ENCODE peak calls at places on chromosome 17, in four cellular contexts. K, G, M and H are unnamed samples. For H3K4me1, the result is how much of the 10 kb centered on the place peaks cover.

GRCh38 chr17:81487487-81488275 is 24.9 kb downstream of the ACTG1 start:
- DNase-seq in K (peak), G (peak), M (peak), H (peak)

GRCh38 chr17:59695943-59696681 is 11.1 kb downstream of the PTRH2 start:
- DNase-seq in K (no peak), G (no peak), M (no peak), H (no peak)

GRCh38 chr17:11738151-11738550 is 139.9 kb downstream of the DNAH9 start:
- DNase-seq in K (no peak), G (no peak), M (no peak), H (no peak)

GRCh38 chr17:82351713-82352488 is 7.1 kb upstream of the TEX19 start:
- DNase-seq in K (peak), G (peak), M (peak), H (peak)

GRCh38 chr17:66737524-66737923 is 97.4 kb upstream of the CACNG5 start:
- DNase-seq in K (peak), G (no peak), M (peak), H (no peak)

GRCh38 chr17:72487731-72488325 is 367.0 kb downstream of the SOX9 start:
- DNase-seq in K (no peak), G (no peak), M (no peak), H (no peak)

GRCh38 chr17:17807440-17807839 is 29.3 kb downstream of the SREBF1 start:
- DNase-seq in K (no peak), G (no peak), M (no peak), H (no peak)

GRCh38 chr17:60392845-60393702 is 1.1 kb upstream of the USP32 start:
- DNase-seq in K (peak), G (peak), M (peak), H (peak)

GRCh38 chr17:46948544-46948943 is 25.6 kb downstream of the GOSR2 start:
- DNase-seq in K (no peak), G (no peak), M (no peak), H (no peak)

GRCh38 chr17:1224330-1224729 is 44.5 kb upstream of the ABR start:
- DNase-seq in K (no peak), G (no peak), M (no peak), H (peak)

GRCh38 chr17:48818361-48818841 is 1.4 kb upstream of the TTLL6 start:
- DNase-seq in K (peak), G (no peak), M (no peak), H (no peak)

GRCh38 chr17:28279411-28279810 is 39.6 kb upstream of the TMEM97 start:
- DNase-seq in K (no peak), G (no peak), M (no peak), H (no peak)

GRCh38 chr17:19327039-19327776 is 35.3 kb downstream of the B9D1 start:
- DNase-seq in K (no peak), G (no peak), M (no peak), H (no peak)

GRCh38 chr17:53039981-53040380 is 782.7 kb upstream of the KIF2B start:
- DNase-seq in K (no peak), G (no peak), M (no peak), H (no peak)

GRCh38 chr17:74216505-74216904 is 3.1 kb downstream of the TTYH2 start:
- DNase-seq in K (no peak), G (no peak), M (no peak), H (no peak)

GRCh38 chr17:62085511-62086408 is 20.7 kb upstream of the MED13 start:
- DNase-seq in K (no peak), G (peak), M (no peak), H (peak)

GRCh38 chr17:394718-395095 is 42.1 kb upstream of the RPH3AL start:
- DNase-seq in K (no peak), G (no peak), M (no peak), H (no peak)

GRCh38 chr17:83099570-83100181 is 20.3 kb downstream of the METRNL start:
- DNase-seq in K (peak), G (no peak), M (peak), H (no peak)

GRCh38 chr17:73991260-73991659 is 212.2 kb upstream of the RPL38 start:
- DNase-seq in K (no peak), G (no peak), M (no peak), H (no peak)

GRCh38 chr17:44854201-44854600 is 6.5 kb downstream of the HIGD1B start:
- DNase-seq in K (no peak), G (no peak), M (no peak), H (no peak)

GRCh38 chr17:83091257-83092141 is 12.1 kb downstream of the METRNL start:
- DNase-seq in K (no peak), G (peak), M (peak), H (peak)

DNA sequence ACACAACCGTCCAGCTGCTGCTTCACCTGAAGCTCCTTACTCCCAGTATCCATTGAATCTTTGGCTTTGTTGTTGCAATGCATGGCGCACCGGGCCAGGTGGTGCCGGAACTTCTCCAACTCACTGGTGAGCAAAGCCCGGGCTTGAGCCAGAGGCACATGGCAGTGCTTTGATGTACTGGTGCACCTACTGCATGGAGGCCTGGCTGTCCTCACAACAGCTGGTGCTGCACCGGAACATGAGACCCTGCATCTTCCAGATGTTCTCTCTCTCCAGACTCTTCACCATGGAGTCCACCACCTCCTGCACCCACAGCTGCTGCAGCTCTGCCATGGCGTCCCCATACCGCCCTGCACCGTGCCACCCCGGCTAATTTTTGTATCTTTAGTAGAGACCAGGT is 10.2 kb downstream of the TACO1 start:
- DNase-seq in K (no peak), G (no peak), M (no peak), H (no peak)
- H3K27ac ChIP-seq in K (no peak), G (no peak), M (no peak), H (no peak)

DNA sequence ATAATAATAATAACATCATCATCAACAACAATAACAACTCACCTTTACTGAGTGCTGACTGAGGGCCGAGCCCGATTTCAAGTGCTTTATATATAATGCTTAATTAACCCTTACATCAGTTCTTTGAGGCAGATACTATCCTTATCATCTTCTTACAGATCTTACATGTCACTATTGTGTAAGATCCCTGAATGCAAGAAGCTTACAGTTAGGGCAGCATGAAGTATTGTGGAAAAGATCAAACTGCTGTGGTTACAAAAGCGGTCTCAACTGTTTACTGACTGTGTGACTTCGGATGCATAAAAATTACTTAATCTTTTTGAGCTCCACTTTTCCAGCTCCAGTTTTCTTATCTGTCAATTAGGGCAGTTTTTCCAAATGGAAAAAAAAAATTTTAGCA is 3.3 kb downstream of the VAT1 start:
- DNase-seq in K (no peak), G (no peak), M (no peak), H (no peak)
- H3K4me1 ChIP-seq in K (under half), G (under half), M (under half), H (under half)

GRCh38 chr17:39663688-39664580 is 1.2 kb upstream of the TCAP start:
- DNase-seq in K (peak), G (no peak), M (peak), H (peak)
- H3K27ac ChIP-seq in K (no peak), G (peak), M (peak), H (no peak)

DNA sequence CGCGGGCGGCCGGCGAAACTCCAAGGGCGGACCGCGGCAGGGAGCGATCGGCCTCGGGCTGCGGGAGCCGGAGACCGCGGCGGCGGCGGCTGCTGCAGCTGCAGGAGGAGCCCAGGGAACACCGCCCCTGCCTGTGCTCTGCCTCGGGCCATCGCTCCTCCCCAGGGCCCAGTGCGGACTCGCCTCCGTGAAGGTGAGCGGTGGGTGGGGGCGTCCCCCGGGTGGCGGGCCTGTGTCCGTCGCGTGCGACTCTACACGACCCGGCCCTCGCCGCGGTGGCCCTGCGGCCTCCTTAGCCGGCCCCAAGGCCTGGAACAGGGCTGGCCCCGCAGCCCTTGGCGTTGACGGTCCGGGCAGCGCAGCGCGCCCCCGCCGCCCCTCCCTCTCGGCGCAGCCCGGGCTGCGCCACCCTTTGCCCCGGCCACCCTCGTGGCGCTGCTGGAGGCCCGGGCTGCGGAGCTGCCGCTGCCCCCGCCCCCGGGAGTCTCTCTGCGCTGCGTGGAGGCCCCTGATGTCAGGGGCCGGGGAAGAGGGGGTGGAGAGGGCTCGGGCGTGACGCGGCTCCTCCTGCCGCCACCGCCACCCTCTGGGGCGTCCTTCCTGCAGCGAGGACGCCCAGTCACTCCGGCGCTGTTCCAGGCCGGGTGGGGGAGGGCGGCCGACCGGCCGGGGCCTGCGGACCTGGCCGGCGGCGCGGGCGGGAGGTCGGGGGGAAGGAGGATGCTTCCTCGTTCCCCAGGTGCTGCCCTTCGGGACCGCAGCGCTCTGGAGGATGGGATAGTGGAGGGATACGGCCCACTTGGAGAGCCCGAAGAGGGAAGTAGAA is 485 bp downstream of the DYNLL2 start:
- DNase-seq in K (peak), G (peak), M (peak), H (peak)
- H3K4me1 ChIP-seq in K (half or more), G (under half), M (under half), H (under half)

DNA sequence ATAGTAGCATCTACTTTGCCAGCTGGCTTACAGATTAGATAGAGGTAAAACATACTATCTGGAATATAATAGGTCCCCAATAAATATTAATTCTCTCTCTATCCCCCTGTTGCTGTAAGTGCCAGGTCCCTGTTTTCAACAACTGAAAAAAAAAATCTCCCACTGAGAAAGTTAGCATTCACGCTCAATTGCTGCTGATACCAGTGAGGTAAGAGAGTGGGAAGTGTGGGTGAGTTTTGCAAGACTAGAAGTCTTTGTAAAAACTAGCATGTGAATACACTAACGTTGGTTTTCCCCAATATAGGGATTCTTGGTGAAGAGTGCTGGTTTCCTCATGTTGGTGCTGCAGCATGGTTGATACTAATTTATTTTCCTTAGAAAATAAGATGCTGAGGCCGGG is 11.7 kb upstream of the TAOK1 start:
- DNase-seq in K (no peak), G (no peak), M (no peak), H (no peak)
- H3K27ac ChIP-seq in K (no peak), G (no peak), M (no peak), H (no peak)

GRCh38 chr17:78893684-78894083 is 9.3 kb downstream of the CEP295NL start:
- DNase-seq in K (no peak), G (no peak), M (no peak), H (no peak)

GRCh38 chr17:78892062-78892456 is 10.9 kb downstream of the CEP295NL start:
- DNase-seq in K (no peak), G (no peak), M (no peak), H (no peak)

GRCh38 chr17:78892936-78893379 is 10.0 kb downstream of the CEP295NL start:
- DNase-seq in K (no peak), G (no peak), M (no peak), H (no peak)

GRCh38 chr17:78891406-78892061 is 11.5 kb downstream of the CEP295NL start:
- DNase-seq in K (no peak), G (no peak), M (peak), H (no peak)

GRCh38 chr17:78892520-78892919 is 10.5 kb downstream of the CEP295NL start:
- DNase-seq in K (no peak), G (no peak), M (no peak), H (no peak)
- H3K4me1 ChIP-seq in K (under half), G (under half), M (under half), H (under half)

GRCh38 chr17:50331085-50331791 is 14.7 kb upstream of the XYLT2 start:
- DNase-seq in K (no peak), G (no peak), M (no peak), H (no peak)
- H3K27ac ChIP-seq in K (no peak), G (no peak), M (no peak), H (no peak)